ENCODE peak calls at places on chromosomes 16 and 17, in four cellular contexts. One of them, this sample, is unnamed. For H3K36me3 and H3K4me1, the result is how much of the 10 kb centered on the place peaks cover.

GRCh38 chr17:688100-688989 is 26.3 kb downstream of the VPS53 start:
- DNase-seq in body of pancreas: no peak
- DNase-seq in thoracic aorta: no peak
- DNase-seq in endothelial cell of umbilical vein: peak
- DNase-seq in this sample: no peak

GRCh38 chr17:65797809-65798208 is 236.4 kb upstream of the AXIN2 start:
- DNase-seq in thoracic aorta: no peak
- DNase-seq in body of pancreas: peak
- DNase-seq in endothelial cell of umbilical vein: peak
- DNase-seq in this sample: no peak

GRCh38 chr16:82603784-82604411 is 22.9 kb upstream of the CDH13 start:
- DNase-seq in body of pancreas: peak
- DNase-seq in thoracic aorta: no peak
- DNase-seq in endothelial cell of umbilical vein: peak
- DNase-seq in this sample: no peak

GRCh38 chr17:78921437-78921971 is 3.7 kb downstream of the TIMP2 start:
- DNase-seq in body of pancreas: peak
- DNase-seq in endothelial cell of umbilical vein: no peak
- DNase-seq in thoracic aorta: no peak
- DNase-seq in this sample: no peak

GRCh38 chr17:15262291-15263205 is 2.6 kb downstream of the PMP22 start:
- DNase-seq in thoracic aorta: peak
- DNase-seq in body of pancreas: peak
- DNase-seq in endothelial cell of umbilical vein: peak
- DNase-seq in this sample: no peak

GRCh38 chr16:89583895-89584644 is 8.5 kb downstream of the CPNE7 start:
- DNase-seq in thoracic aorta: no peak
- DNase-seq in endothelial cell of umbilical vein: no peak
- DNase-seq in body of pancreas: no peak
- DNase-seq in this sample: no peak

GRCh38 chr17:78358538-78359215 is 1.2 kb downstream of the SOCS3 start:
- DNase-seq in body of pancreas: no peak
- DNase-seq in thoracic aorta: no peak
- DNase-seq in endothelial cell of umbilical vein: peak
- DNase-seq in this sample: no peak

GRCh38 chr17:17036520-17036998 is 5.7 kb upstream of the MPRIP start:
- DNase-seq in endothelial cell of umbilical vein: no peak
- DNase-seq in body of pancreas: no peak
- DNase-seq in thoracic aorta: peak
- DNase-seq in this sample: no peak

GRCh38 chr17:36934759-36935630 is 2.3 kb upstream of the LHX1 start:
- DNase-seq in body of pancreas: no peak
- DNase-seq in thoracic aorta: no peak
- DNase-seq in endothelial cell of umbilical vein: no peak
- DNase-seq in this sample: no peak

GRCh38 chr16:81945665-81946064 is 65.6 kb downstream of the SDR42E1 start:
- DNase-seq in endothelial cell of umbilical vein: no peak
- DNase-seq in thoracic aorta: no peak
- DNase-seq in body of pancreas: no peak
- DNase-seq in this sample: no peak

GRCh38 chr16:68636064-68636551 is 9.0 kb upstream of the CDH3 start:
- DNase-seq in endothelial cell of umbilical vein: no peak
- DNase-seq in body of pancreas: no peak
- DNase-seq in thoracic aorta: no peak
- DNase-seq in this sample: no peak

GRCh38 chr17:27756467-27757371 is 43.6 kb downstream of the NOS2 start:
- DNase-seq in thoracic aorta: no peak
- DNase-seq in body of pancreas: peak
- DNase-seq in endothelial cell of umbilical vein: peak
- DNase-seq in this sample: peak

GRCh38 chr17:66091440-66092080 is 100.4 kb downstream of the CEP112 start:
- DNase-seq in endothelial cell of umbilical vein: no peak
- DNase-seq in body of pancreas: no peak
- DNase-seq in thoracic aorta: no peak
- DNase-seq in this sample: no peak

GRCh38 chr17:46883871-46884270 is 32.5 kb downstream of the WNT9B start:
- DNase-seq in body of pancreas: no peak
- DNase-seq in endothelial cell of umbilical vein: no peak
- DNase-seq in thoracic aorta: no peak
- DNase-seq in this sample: no peak

GRCh38 chr17:75635610-75636202 is 2.5 kb downstream of the SMIM5 start:
- DNase-seq in thoracic aorta: no peak
- DNase-seq in endothelial cell of umbilical vein: no peak
- DNase-seq in body of pancreas: peak
- DNase-seq in this sample: no peak

GRCh38 chr16:88067530-88068411 is 116.5 kb downstream of the BANP start:
- DNase-seq in endothelial cell of umbilical vein: no peak
- DNase-seq in body of pancreas: peak
- DNase-seq in thoracic aorta: no peak
- DNase-seq in this sample: no peak

GRCh38 chr17:1030684-1031557 is 34.0 kb downstream of the TIMM22 start:
- DNase-seq in body of pancreas: no peak
- DNase-seq in endothelial cell of umbilical vein: no peak
- DNase-seq in thoracic aorta: no peak
- DNase-seq in this sample: no peak

GRCh38 chr16:11380836-11381235 is 35.6 kb downstream of the RMI2 start:
- DNase-seq in thoracic aorta: no peak
- DNase-seq in endothelial cell of umbilical vein: no peak
- DNase-seq in body of pancreas: no peak
- DNase-seq in this sample: no peak

GRCh38 chr17:83073389-83074063 is 5.9 kb upstream of the METRNL start:
- DNase-seq in endothelial cell of umbilical vein: no peak
- DNase-seq in body of pancreas: no peak
- DNase-seq in thoracic aorta: no peak
- DNase-seq in this sample: no peak

GRCh38 chr17:32813021-32813420 is 63.9 kb downstream of the MYO1D start:
- DNase-seq in endothelial cell of umbilical vein: no peak
- DNase-seq in body of pancreas: no peak
- DNase-seq in thoracic aorta: no peak
- DNase-seq in this sample: no peak

GRCh38 chr16:69408451-69408850 is 16.0 kb upstream of the CYB5B start:
- DNase-seq in body of pancreas: no peak
- DNase-seq in endothelial cell of umbilical vein: no peak
- DNase-seq in thoracic aorta: no peak
- DNase-seq in this sample: no peak

GRCh38 chr17:30449480-30449879 is 27.7 kb upstream of the GOSR1 start:
- DNase-seq in thoracic aorta: no peak
- DNase-seq in endothelial cell of umbilical vein: no peak
- DNase-seq in body of pancreas: peak
- DNase-seq in this sample: no peak

GRCh38 chr17:77188084-77189066 is 47.6 kb downstream of the SEC14L1 start:
- DNase-seq in endothelial cell of umbilical vein: peak
- DNase-seq in body of pancreas: no peak
- DNase-seq in thoracic aorta: no peak
- DNase-seq in this sample: no peak

GRCh38 chr17:52465407-52465806 is 306.9 kb upstream of the CA10 start:
- DNase-seq in thoracic aorta: no peak
- DNase-seq in endothelial cell of umbilical vein: no peak
- DNase-seq in body of pancreas: no peak
- DNase-seq in this sample: no peak

GRCh38 chr16:18932243-18932997 is 6.2 kb upstream of the SMG1 start:
- DNase-seq in body of pancreas: no peak
- DNase-seq in endothelial cell of umbilical vein: no peak
- DNase-seq in thoracic aorta: peak
- DNase-seq in this sample: no peak

GRCh38 chr16:48535831-48536599 is 74.0 kb downstream of the N4BP1 start:
- DNase-seq in thoracic aorta: no peak
- DNase-seq in endothelial cell of umbilical vein: no peak
- DNase-seq in body of pancreas: peak
- DNase-seq in this sample: no peak

GRCh38 chr16:57194512-57194911 is 8.4 kb downstream of the RSPRY1 start:
- DNase-seq in body of pancreas: no peak
- DNase-seq in thoracic aorta: no peak
- DNase-seq in endothelial cell of umbilical vein: peak
- DNase-seq in this sample: no peak

GRCh38 chr17:69523252-69523861 is 108.9 kb downstream of the MAP2K6 start:
- DNase-seq in body of pancreas: peak
- DNase-seq in endothelial cell of umbilical vein: peak
- DNase-seq in thoracic aorta: no peak
- DNase-seq in this sample: no peak
- H3K36me3 ChIP-seq in body of pancreas: under half
- H3K36me3 ChIP-seq in endothelial cell of umbilical vein: under half
- H3K36me3 ChIP-seq in thoracic aorta: under half
- H3K36me3 ChIP-seq in this sample: under half

GRCh38 chr16:2472885-2473284 is 1.8 kb downstream of the NTN3 start:
- DNase-seq in thoracic aorta: no peak
- DNase-seq in endothelial cell of umbilical vein: no peak
- DNase-seq in body of pancreas: no peak
- DNase-seq in this sample: no peak

GRCh38 chr16:2473425-2473926 is 1.5 kb upstream of the TBC1D24 start:
- DNase-seq in body of pancreas: no peak
- DNase-seq in thoracic aorta: no peak
- DNase-seq in endothelial cell of umbilical vein: no peak
- DNase-seq in this sample: no peak

GRCh38 chr16:2471653-2472487 is 773 bp downstream of the NTN3 start:
- DNase-seq in body of pancreas: no peak
- DNase-seq in endothelial cell of umbilical vein: no peak
- DNase-seq in thoracic aorta: no peak
- DNase-seq in this sample: no peak

GRCh38 chr16:2471016-2471652 is at the start of gene NTN3:
- DNase-seq in body of pancreas: no peak
- DNase-seq in endothelial cell of umbilical vein: no peak
- DNase-seq in thoracic aorta: no peak
- DNase-seq in this sample: no peak

DNA sequence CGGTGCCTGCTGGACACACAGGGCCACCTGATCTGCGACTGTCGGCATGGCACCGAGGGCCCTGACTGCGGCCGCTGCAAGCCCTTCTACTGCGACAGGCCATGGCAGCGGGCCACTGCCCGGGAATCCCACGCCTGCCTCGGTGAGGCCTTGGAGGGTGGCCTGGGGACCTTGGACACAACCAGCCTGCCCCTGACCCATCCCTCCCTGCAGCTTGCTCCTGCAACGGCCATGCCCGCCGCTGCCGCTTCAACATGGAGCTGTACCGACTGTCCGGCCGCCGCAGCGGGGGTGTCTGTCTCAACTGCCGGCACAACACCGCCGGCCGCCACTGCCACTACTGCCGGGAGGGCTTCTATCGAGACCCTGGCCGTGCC is 1.4 kb downstream of the NTN3 start:
- DNase-seq in thoracic aorta: no peak
- DNase-seq in endothelial cell of umbilical vein: no peak
- DNase-seq in body of pancreas: no peak
- DNase-seq in this sample: no peak
- H3K4me1 ChIP-seq in thoracic aorta: half or more
- H3K4me1 ChIP-seq in endothelial cell of umbilical vein: under half
- H3K4me1 ChIP-seq in body of pancreas: half or more
- H3K4me1 ChIP-seq in this sample: under half

DNA sequence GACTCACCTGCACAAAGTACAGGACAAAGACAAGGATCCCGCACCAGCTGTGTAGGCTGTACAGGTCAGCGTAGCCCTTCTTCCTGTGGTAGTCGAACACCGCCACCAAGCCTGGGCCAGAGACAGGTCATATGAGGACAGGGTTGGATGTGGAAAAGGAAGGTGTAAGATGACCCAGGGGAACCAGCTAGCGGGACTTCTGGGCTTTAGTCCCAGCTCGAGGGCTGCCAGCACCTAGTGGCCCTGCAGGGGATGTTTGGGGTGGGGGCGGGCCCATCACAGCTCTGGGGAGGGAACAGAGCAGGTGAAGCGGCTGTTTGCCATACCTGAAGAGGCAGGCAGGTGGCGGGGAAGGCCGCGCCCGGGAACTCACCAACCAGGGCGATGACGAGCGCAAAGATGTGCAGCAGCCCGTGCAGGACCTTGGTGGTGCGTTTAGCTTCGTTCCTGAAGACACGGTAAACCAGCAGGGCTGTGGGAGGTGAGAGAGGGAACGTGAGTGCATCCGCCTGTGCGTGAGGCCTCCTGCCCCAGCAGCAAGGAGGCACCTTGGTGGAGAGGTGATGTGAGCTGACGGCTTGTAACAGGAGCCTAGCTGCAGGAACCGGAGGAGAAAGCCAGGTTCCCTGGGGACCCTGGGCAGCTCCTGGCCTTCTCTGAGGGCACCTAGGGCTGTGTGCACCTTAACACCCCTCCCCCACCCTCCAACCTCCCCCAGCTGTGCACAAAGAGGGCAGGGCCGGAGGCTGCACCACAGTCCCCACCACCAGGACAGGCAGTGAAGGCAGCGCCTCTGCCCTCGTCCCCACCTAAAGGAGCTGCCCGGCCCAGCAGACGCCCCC is 10.2 kb downstream of the CYB561 start:
- DNase-seq in endothelial cell of umbilical vein: no peak
- DNase-seq in thoracic aorta: no peak
- DNase-seq in body of pancreas: peak
- DNase-seq in this sample: no peak
- H3K27ac ChIP-seq in endothelial cell of umbilical vein: no peak
- H3K27ac ChIP-seq in thoracic aorta: no peak
- H3K27ac ChIP-seq in body of pancreas: peak
- H3K27ac ChIP-seq in this sample: peak

GRCh38 chr17:82035956-82036633 is 1.4 kb downstream of the DCXR start:
- DNase-seq in endothelial cell of umbilical vein: no peak
- DNase-seq in thoracic aorta: no peak
- DNase-seq in body of pancreas: no peak
- DNase-seq in this sample: no peak
- H3K36me3 ChIP-seq in endothelial cell of umbilical vein: under half
- H3K36me3 ChIP-seq in thoracic aorta: under half
- H3K36me3 ChIP-seq in body of pancreas: under half
- H3K36me3 ChIP-seq in this sample: under half

GRCh38 chr16:2520097-2520783 is at the start of gene AMDHD2:
- DNase-seq in endothelial cell of umbilical vein: peak
- DNase-seq in thoracic aorta: peak
- DNase-seq in body of pancreas: peak
- DNase-seq in this sample: peak
- H3K4me1 ChIP-seq in endothelial cell of umbilical vein: under half
- H3K4me1 ChIP-seq in thoracic aorta: half or more
- H3K4me1 ChIP-seq in body of pancreas: half or more
- H3K4me1 ChIP-seq in this sample: under half

DNA sequence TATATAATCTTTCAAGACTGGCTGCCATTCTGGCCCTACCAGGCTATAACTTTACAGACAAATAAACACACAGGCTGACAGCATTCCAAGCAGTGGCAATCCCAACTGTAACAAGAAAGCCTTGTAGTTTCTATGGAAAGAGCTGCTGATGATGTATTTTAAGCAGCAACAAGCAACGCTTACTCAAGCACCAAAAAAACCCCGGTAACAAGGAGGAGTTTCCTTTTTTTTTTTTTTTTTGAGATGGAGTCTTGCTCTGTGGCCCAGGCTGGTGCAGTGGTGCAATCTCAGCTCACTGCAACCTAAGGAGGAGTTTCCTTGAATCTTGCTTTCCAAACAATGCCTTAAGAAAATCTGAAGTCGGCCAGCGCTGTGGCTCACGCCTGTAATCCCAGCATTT is 23.1 kb downstream of the LSM12 start:
- DNase-seq in endothelial cell of umbilical vein: no peak
- DNase-seq in thoracic aorta: no peak
- DNase-seq in body of pancreas: no peak
- DNase-seq in this sample: no peak
- H3K27ac ChIP-seq in endothelial cell of umbilical vein: no peak
- H3K27ac ChIP-seq in thoracic aorta: no peak
- H3K27ac ChIP-seq in body of pancreas: no peak
- H3K27ac ChIP-seq in this sample: no peak